ENCODE peak calls at places on chromosomes 6 and 20, in six cellular contexts. G, U, R, Y, P and W are unnamed samples.

GRCh38 chr20:22437354-22437753 is 147.0 kb downstream of the FOXA2 start:
- DNase-seq in U (no peak), G (no peak), Y (no peak), R (no peak), P (no peak), W (no peak)

GRCh38 chr6:154227862-154228520 is 128.6 kb downstream of the IPCEF1 start:
- DNase-seq in P (peak), Y (no peak), G (no peak), R (no peak), U (no peak), W (no peak)

GRCh38 chr6:158611600-158612041 is 32.9 kb downstream of the DYNLT1 start:
- DNase-seq in R (peak), U (peak), P (peak), Y (peak), G (no peak), W (no peak)

GRCh38 chr6:107124934-107125348 is 9.6 kb upstream of the BEND3 start:
- DNase-seq in U (no peak), G (no peak), P (no peak), Y (peak), R (no peak), W (no peak)

GRCh38 chr6:36195471-36196048 is 984 bp upstream of the BRPF3 start:
- DNase-seq in R (no peak), Y (peak), U (no peak), G (no peak), P (no peak), W (no peak)

GRCh38 chr6:25279748-25280616 is 808 bp downstream of the CARMIL1 start:
- DNase-seq in Y (peak), U (peak), G (peak), P (no peak), R (peak), W (no peak)

GRCh38 chr6:167827588-167828324 is 1.0 kb downstream of the AFDN start:
- DNase-seq in U (peak), G (peak), P (peak), Y (peak), R (peak), W (peak)

GRCh38 chr6:35139924-35140524 is 1.1 kb downstream of the TCP11 start:
- DNase-seq in Y (peak), R (peak), P (peak), U (peak), G (peak), W (peak)

GRCh38 chr6:156906451-156906850 is 129.3 kb downstream of the ARID1B start:
- DNase-seq in Y (no peak), U (no peak), G (no peak), R (no peak), P (no peak), W (no peak)

GRCh38 chr6:110285306-110286060 is 72.7 kb downstream of the METTL24 start:
- DNase-seq in Y (peak), U (no peak), R (no peak), G (no peak), P (no peak), W (no peak)

GRCh38 chr20:25065625-25066338 is 7.8 kb upstream of the ACSS1 start:
- DNase-seq in G (peak), Y (peak), P (peak), U (peak), R (peak), W (peak)

GRCh38 chr20:48710341-48711043 is 117.3 kb downstream of the PREX1 start:
- DNase-seq in R (no peak), U (no peak), G (no peak), P (no peak), Y (no peak), W (no peak)

GRCh38 chr6:43860285-43860684 is 90.3 kb downstream of the VEGFA start:
- DNase-seq in P (no peak), Y (no peak), R (no peak), U (no peak), G (no peak), W (peak)

GRCh38 chr6:27605401-27606342 is 132.8 kb upstream of the ZNF184 start:
- DNase-seq in R (peak), G (peak), P (peak), Y (peak), U (peak), W (peak)

GRCh38 chr20:43194187-43194586 is 4.5 kb upstream of the PTPRT start:
- DNase-seq in R (no peak), P (no peak), Y (no peak), U (no peak), G (no peak), W (no peak)

GRCh38 chr6:150587637-150588036 is 12.0 kb upstream of the PLEKHG1 start:
- DNase-seq in G (no peak), Y (no peak), P (no peak), R (no peak), U (no peak), W (no peak)

GRCh38 chr6:163337958-163338357 is 76.6 kb upstream of the QKI start:
- DNase-seq in R (no peak), Y (no peak), G (no peak), P (no peak), U (no peak), W (no peak)

GRCh38 chr6:74946961-74947360 is 258.9 kb downstream of the COL12A1 start:
- DNase-seq in G (peak), Y (no peak), R (no peak), U (no peak), P (no peak), W (peak)

GRCh38 chr20:46132705-46133120 is 14.6 kb downstream of the CD40 start:
- DNase-seq in P (peak), Y (peak), U (peak), G (peak), R (peak), W (peak)

GRCh38 chr6:15375638-15376290 is 129.9 kb downstream of the JARID2 start:
- DNase-seq in G (no peak), P (no peak), R (no peak), Y (no peak), U (no peak), W (no peak)

GRCh38 chr6:2738373-2738979 is 12.2 kb downstream of the MYLK4 start:
- DNase-seq in R (peak), G (peak), P (peak), U (peak), Y (peak), W (peak)

DNA sequence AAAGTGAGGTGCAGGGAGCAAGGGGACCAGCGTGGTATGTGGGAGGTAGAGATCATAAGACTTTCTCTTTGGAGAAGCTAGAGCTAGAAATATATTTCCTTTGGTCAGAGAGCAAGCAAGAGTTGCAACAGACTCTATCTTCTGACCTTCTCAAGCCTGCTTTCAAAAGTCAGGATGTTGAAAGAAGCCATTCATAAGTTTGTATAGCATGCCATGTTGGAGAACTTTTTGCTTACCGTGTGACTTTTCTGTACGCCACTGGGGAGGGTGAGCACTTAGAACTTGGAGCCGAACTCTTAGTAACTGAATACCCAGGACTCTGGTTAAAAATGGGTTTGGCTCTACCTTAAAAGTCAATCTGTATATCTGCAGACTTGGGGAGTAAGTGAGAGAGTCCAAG is 30.5 kb downstream of the ISM1 start:
- DNase-seq in R (no peak), Y (no peak), P (no peak), U (no peak), G (no peak), W (no peak)
- H3K4me3 ChIP-seq in R (no peak), Y (no peak), P (no peak), U (no peak), G (no peak), W (no peak)

GRCh38 chr6:144325232-144325631 is 40.1 kb downstream of the UTRN start:
- DNase-seq in U (no peak), P (no peak), Y (no peak), G (no peak), R (no peak), W (no peak)

GRCh38 chr6:144331610-144332009 is 46.5 kb downstream of the UTRN start:
- DNase-seq in Y (peak), U (no peak), R (no peak), G (peak), P (peak), W (peak)

GRCh38 chr6:144330017-144330416 is 44.9 kb downstream of the UTRN start:
- DNase-seq in R (peak), Y (no peak), P (no peak), G (no peak), U (no peak), W (no peak)

GRCh38 chr6:144330588-144330987 is 45.5 kb downstream of the UTRN start:
- DNase-seq in Y (peak), U (no peak), G (no peak), R (peak), P (peak), W (no peak)

GRCh38 chr6:144327081-144327480 is 41.9 kb downstream of the UTRN start:
- DNase-seq in R (no peak), P (no peak), Y (peak), G (no peak), U (no peak), W (no peak)
- H2BK5ac ChIP-seq in R (peak), P (no peak), Y (no peak), G (no peak), U (no peak), W (no peak)

GRCh38 chr20:62377615-62378085 is 9.3 kb upstream of the RPS21 start:
- DNase-seq in P (no peak), R (no peak), G (no peak), U (no peak), Y (no peak), W (no peak)

GRCh38 chr20:62377064-62377461 is 9.8 kb upstream of the RPS21 start:
- DNase-seq in U (no peak), G (no peak), P (no peak), R (no peak), Y (no peak), W (no peak)

GRCh38 chr20:62376112-62377063 is 9.3 kb upstream of the LAMA5 start:
- DNase-seq in Y (peak), P (peak), U (peak), G (peak), R (peak), W (peak)

GRCh38 chr20:62381202-62381797 is 5.6 kb upstream of the RPS21 start:
- DNase-seq in Y (no peak), R (no peak), U (no peak), P (no peak), G (no peak), W (peak)

GRCh38 chr20:62378215-62378614 is 8.7 kb upstream of the RPS21 start:
- DNase-seq in U (no peak), G (no peak), Y (peak), P (peak), R (no peak), W (no peak)
- H3K4me3 ChIP-seq in U (no peak), G (no peak), Y (no peak), P (no peak), R (no peak), W (no peak)

GRCh38 chr20:58650776-58651547 is at the start of gene STX16:
- DNase-seq in Y (peak), P (peak), R (peak), U (peak), G (peak), W (peak)
- H2BK5ac ChIP-seq in Y (peak), P (peak), R (peak), U (peak), G (peak), W (peak)

DNA sequence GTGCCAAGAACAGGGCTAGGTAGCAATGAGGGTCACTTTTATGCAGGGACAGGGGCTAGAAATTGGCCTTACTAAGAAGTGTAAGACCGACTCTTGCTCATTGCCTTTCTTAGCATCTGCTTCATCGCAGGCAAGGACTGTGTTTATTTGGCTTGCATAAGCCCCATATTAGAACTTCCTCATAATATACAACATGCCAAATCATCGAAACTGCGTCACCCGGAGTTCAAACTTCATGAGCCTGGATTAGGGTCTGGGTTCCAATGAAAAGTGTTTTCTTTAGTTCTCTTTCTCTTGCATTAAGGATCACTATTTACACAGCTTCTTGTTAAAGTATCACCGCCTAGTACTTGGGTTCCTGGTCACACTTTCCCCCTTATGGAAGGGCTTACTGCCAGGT is 957 bp upstream of the SMAP1 start:
- DNase-seq in U (no peak), G (no peak), Y (no peak), R (no peak), P (no peak), W (no peak)
- H3K4me3 ChIP-seq in U (no peak), G (no peak), Y (no peak), R (no peak), P (no peak), W (no peak)

GRCh38 chr20:38961530-38962043 is 557 bp upstream of the DHX35 start:
- DNase-seq in R (no peak), U (no peak), Y (no peak), P (no peak), G (no peak), W (no peak)
- H2BK5ac ChIP-seq in R (peak), U (peak), Y (peak), P (peak), G (no peak), W (peak)